ENCODE peak calls at places on chromosome 1, in four cellular contexts. E is Right ventricle myocardium inferior; G is CD8-positive, alpha-beta T cell; I is activated CD8-positive, alpha-beta memory T cell treated with anti-CD3 and anti-CD28 coated beads for 48 hours. Y is an unnamed sample.

GRCh38 chr1:204463125-204464060 is 31.2 kb downstream of the PIK3C2B start:
- DNase-seq in G (no peak), I (no peak), E (peak), Y (peak)

GRCh38 chr1:21341022-21341421 is 50.8 kb upstream of the ECE1 start:
- DNase-seq in G (no peak), I (no peak), E (no peak), Y (peak)

GRCh38 chr1:228156941-228157351 is 7.2 kb downstream of the GJC2 start:
- DNase-seq in E (peak), G (no peak), I (no peak), Y (no peak)

GRCh38 chr1:53620620-53620957 is 118.4 kb downstream of the GLIS1 start:
- DNase-seq in I (no peak), G (peak), E (no peak), Y (no peak)

GRCh38 chr1:206559661-206559995 is 52.3 kb downstream of the RASSF5 start:
- DNase-seq in I (no peak), G (no peak), E (no peak), Y (no peak)

GRCh38 chr1:171948491-171948890 is 107.2 kb downstream of the DNM3 start:
- DNase-seq in I (no peak), E (no peak), G (no peak), Y (peak)

GRCh38 chr1:24822887-24823286 is 77.6 kb downstream of the CLIC4 start:
- DNase-seq in I (no peak), G (no peak), E (no peak), Y (peak)

GRCh38 chr1:16888806-16889178 is 7.0 kb upstream of the RNU1-2 start:
- DNase-seq in I (no peak), G (no peak), E (no peak), Y (peak)